ENCODE peak calls at places on chromosomes 16 and 17, in nine cellular contexts. G is GM04503, P is cardiac muscle cell, B is stomach, S is dorsolateral prefrontal cortex, C is fibroblast of pulmonary artery, I is BJ, J is KBM-7, E is T-helper 1 cell. U is an unnamed sample.

GRCh38 chr16:10325783-10326543 is 59.9 kb upstream of the ATF7IP2 start:
- DNase-seq in C (no peak), J (peak), S (no peak), G (no peak), P (peak), I (no peak), E (no peak), B (no peak), U (no peak)

GRCh38 chr16:7397901-7398300 is 65.3 kb downstream of the RBFOX1 start:
- DNase-seq in I (no peak), S (no peak), B (no peak), J (no peak), C (peak), E (no peak), P (no peak), G (peak), U (peak)

GRCh38 chr16:1794221-1794871 is 841 bp upstream of the IGFALS start:
- DNase-seq in C (no peak), J (no peak), P (no peak), S (no peak), G (no peak), I (no peak), B (peak), E (no peak), U (peak)

GRCh38 chr16:2913603-2914002 is 1.9 kb downstream of the FLYWCH1 start:
- DNase-seq in S (no peak), J (no peak), G (no peak), E (no peak), I (no peak), P (no peak), C (no peak), B (no peak), U (no peak)

GRCh38 chr16:87602005-87602790 is at the start of gene JPH3:
- DNase-seq in G (no peak), S (peak), J (no peak), C (no peak), I (no peak), B (no peak), P (no peak), E (no peak), U (no peak)

GRCh38 chr17:31321481-31321880 is at the start of gene EVI2A:
- DNase-seq in C (peak), G (peak), B (no peak), P (peak), E (peak), J (peak), S (peak), I (peak), U (peak)

GRCh38 chr17:10875411-10875810 is 37.5 kb upstream of the PIRT start:
- DNase-seq in I (no peak), E (no peak), B (no peak), P (peak), C (peak), G (no peak), S (peak), J (peak), U (peak)

GRCh38 chr17:15351925-15352324 is 10.5 kb upstream of the TEKT3 start:
- DNase-seq in J (no peak), B (no peak), C (peak), S (no peak), P (peak), I (peak), E (no peak), G (peak), U (no peak)

GRCh38 chr17:21213491-21214014 is 408 bp downstream of the TMEM11 start:
- DNase-seq in P (peak), I (no peak), S (no peak), B (peak), E (peak), J (no peak), G (no peak), C (peak), U (peak)

GRCh38 chr17:65190467-65191095 is 53.4 kb downstream of the RGS9 start:
- DNase-seq in B (no peak), G (no peak), J (no peak), S (no peak), C (peak), E (no peak), P (no peak), I (no peak), U (no peak)

GRCh38 chr17:75345514-75346167 is 56.4 kb upstream of the SLC25A19 start:
- DNase-seq in G (no peak), J (peak), B (no peak), E (no peak), P (no peak), C (no peak), S (no peak), I (no peak), U (no peak)

GRCh38 chr16:49556252-49557069 is 182.9 kb downstream of the C16orf78 start:
- DNase-seq in P (peak), C (peak), S (peak), B (no peak), J (peak), I (no peak), E (no peak), G (no peak), U (peak)

GRCh38 chr17:40415390-40415789 is 2.3 kb downstream of the TOP2A start:
- DNase-seq in S (no peak), J (peak), I (no peak), B (no peak), G (no peak), E (no peak), P (peak), C (peak), U (no peak)

GRCh38 chr17:48439473-48439872 is 9.5 kb upstream of the SKAP1 start:
- DNase-seq in I (no peak), J (no peak), G (no peak), B (no peak), E (no peak), P (no peak), C (no peak), S (no peak), U (no peak)

GRCh38 chr17:5049314-5049819 is 14.1 kb upstream of the SLC52A1 start:
- DNase-seq in C (no peak), P (no peak), J (no peak), G (no peak), E (peak), S (no peak), I (no peak), B (peak), U (no peak)

GRCh38 chr16:68230176-68230571 is 5.8 kb downstream of the ESRP2 start:
- DNase-seq in B (no peak), I (no peak), S (no peak), E (no peak), J (no peak), C (no peak), P (no peak), G (no peak), U (no peak)

GRCh38 chr17:80005360-80006338 is 30.0 kb downstream of the TBC1D16 start:
- DNase-seq in B (peak), G (no peak), S (no peak), P (peak), E (no peak), I (no peak), J (peak), C (peak), U (peak)

GRCh38 chr17:49381793-49382192 is 19.7 kb upstream of the ZNF652 start:
- DNase-seq in C (no peak), G (no peak), E (no peak), P (no peak), J (no peak), I (no peak), B (no peak), S (no peak), U (no peak)

GRCh38 chr17:8467527-8467926 is 31.8 kb downstream of the NDEL1 start:
- DNase-seq in P (no peak), B (no peak), G (no peak), I (no peak), S (no peak), E (no peak), J (no peak), C (no peak), U (no peak)

GRCh38 chr17:82216301-82217119 is 3.9 kb upstream of the CCDC57 start:
- DNase-seq in P (peak), C (peak), G (peak), I (no peak), J (peak), S (peak), B (peak), E (no peak), U (no peak)

GRCh38 chr16:74770826-74771526 is 3.6 kb downstream of the FA2H start:
- DNase-seq in I (no peak), B (no peak), S (no peak), G (no peak), C (no peak), E (no peak), P (no peak), J (no peak), U (no peak)

GRCh38 chr17:17044846-17045561 is 2.7 kb downstream of the MPRIP start:
- DNase-seq in P (peak), C (peak), I (peak), E (no peak), B (peak), G (no peak), J (peak), S (peak), U (peak)

GRCh38 chr16:56282455-56282854 is 91.2 kb downstream of the GNAO1 start:
- DNase-seq in J (peak), I (no peak), G (no peak), S (no peak), C (no peak), E (no peak), B (no peak), P (no peak), U (no peak)

GRCh38 chr17:61402978-61403845 is 3.6 kb downstream of the TBX2 start:
- DNase-seq in I (no peak), J (no peak), C (no peak), S (no peak), P (no peak), G (no peak), B (no peak), E (no peak), U (peak)

GRCh38 chr17:72049914-72050313 is 70.9 kb upstream of the SOX9 start:
- DNase-seq in B (no peak), I (no peak), E (no peak), G (no peak), P (no peak), S (no peak), J (no peak), C (no peak), U (no peak)

GRCh38 chr16:66270333-66270927 is 96.1 kb upstream of the CDH5 start:
- DNase-seq in P (peak), S (peak), G (no peak), C (peak), J (peak), B (peak), I (no peak), E (peak), U (peak)

U was measured in SJCRH30.